ENCODE peak calls at places on chromosomes 16 and 17, in seven cellular contexts. L, G, P, Y, T, O and R are unnamed samples.

GRCh38 chr17:19409509-19409908 is 1.5 kb upstream of the RNF112 start:
- DNase-seq in L (no peak), G (no peak), P (no peak), Y (no peak), T (peak; percentile 33), O (peak; percentile 39), R (no peak)

GRCh38 chr17:82457071-82457789 is 1.3 kb upstream of the NARF start:
- DNase-seq in L (no peak), G (no peak), P (peak; percentile 24), Y (no peak), T (no peak), O (no peak), R (no peak)

GRCh38 chr17:68707032-68707431 is 105.9 kb upstream of the FAM20A start:
- DNase-seq in L (no peak), G (no peak), P (no peak), Y (peak; percentile 83), T (peak; percentile 66), O (no peak), R (no peak)

GRCh38 chr17:29593546-29594440 is 861 bp downstream of the ANKRD13B start:
- DNase-seq in L (no peak), G (peak; percentile 69), P (peak; percentile 37), Y (no peak), T (no peak), O (no peak), R (no peak)

GRCh38 chr16:84828322-84828721 is 8.5 kb downstream of the CRISPLD2 start:
- DNase-seq in L (no peak), G (no peak), P (no peak), Y (no peak), T (no peak), O (no peak), R (no peak)

GRCh38 chr17:82972836-82973372 is 106.5 kb upstream of the METRNL start:
- DNase-seq in L (no peak), G (no peak), P (no peak), Y (no peak), T (no peak), O (no peak), R (no peak)

GRCh38 chr17:37740861-37741260 is 4.0 kb downstream of the HNF1B start:
- DNase-seq in L (no peak), G (no peak), P (no peak), Y (no peak), T (no peak), O (no peak), R (no peak)

GRCh38 chr16:89827383-89828198 is 684 bp upstream of the SPIRE2 start:
- DNase-seq in L (no peak), G (peak; percentile 74), P (peak; percentile 23), Y (peak; percentile 40), T (peak; percentile 59), O (peak; percentile 29), R (peak; percentile 24)

GRCh38 chr16:84596801-84597517 is 20.9 kb downstream of the COTL1 start:
- DNase-seq in L (no peak), G (no peak), P (no peak), Y (no peak), T (no peak), O (no peak), R (no peak)

GRCh38 chr17:74809031-74809430 is 32.9 kb upstream of the NAT9 start:
- DNase-seq in L (no peak), G (no peak), P (no peak), Y (no peak), T (no peak), O (no peak), R (no peak)

GRCh38 chr17:75832164-75832651 is 12.0 kb downstream of the UNC13D start:
- DNase-seq in L (no peak), G (no peak), P (no peak), Y (peak; percentile 72), T (no peak), O (no peak), R (no peak)

GRCh38 chr17:45437461-45438283 is 5.0 kb upstream of the ARHGAP27 start:
- DNase-seq in L (no peak), G (peak; percentile 6), P (no peak), Y (no peak), T (no peak), O (no peak), R (no peak)

GRCh38 chr16:89371968-89372634 is 118.3 kb downstream of the ANKRD11 start:
- DNase-seq in L (no peak), G (no peak), P (no peak), Y (no peak), T (no peak), O (no peak), R (no peak)

GRCh38 chr17:81912441-81913309 is 1.5 kb upstream of the PCYT2 start:
- DNase-seq in L (no peak), G (no peak), P (no peak), Y (no peak), T (no peak), O (no peak), R (no peak)

GRCh38 chr17:1870592-1870991 is 40.8 kb downstream of the RPA1 start:
- DNase-seq in L (no peak), G (no peak), P (no peak), Y (no peak), T (no peak), O (no peak), R (no peak)

GRCh38 chr17:83177611-83178532 is 98.5 kb downstream of the METRNL start:
- DNase-seq in L (no peak), G (no peak), P (no peak), Y (no peak), T (no peak), O (no peak), R (no peak)